ENCODE peak calls at places on chromosomes 11 and 22, in four cellular contexts. S, O, D and X are unnamed samples.

GRCh38 chr11:74212533-74212932 is 41.4 kb downstream of the PPME1 start:
- DNase-seq in S (no peak), D (no peak), O (no peak), X (no peak)

GRCh38 chr22:38881464-38881871 is 9.5 kb upstream of the CBX6 start:
- DNase-seq in S (peak; percentile 59), O (peak; percentile 59), D (peak; percentile 83), X (no peak)

GRCh38 chr22:19463491-19464469 is 15.2 kb downstream of the UFD1 start:
- DNase-seq in S (no peak), D (no peak), O (no peak), X (no peak)

GRCh38 chr11:104728927-104729326 is 169.3 kb downstream of the CASP12 start:
- DNase-seq in D (no peak), S (no peak), O (no peak), X (no peak)

GRCh38 chr11:84628871-84629625 is 998.1 kb downstream of the DLG2 start:
- DNase-seq in D (no peak), S (no peak), O (no peak), X (no peak)

GRCh38 chr11:35276396-35276795 is 137.4 kb downstream of the CD44 start:
- DNase-seq in O (peak; percentile 33), D (no peak), S (peak; percentile 51), X (peak; percentile 40)

GRCh38 chr11:110299006-110299785 is 2.8 kb upstream of the RDX start:
- DNase-seq in O (no peak), D (no peak), S (no peak), X (no peak)

GRCh38 chr11:125166347-125166841 is 1.8 kb downstream of the PKNOX2 start:
- DNase-seq in S (peak; percentile 46), D (peak; percentile 42), O (no peak), X (no peak)

GRCh38 chr11:120532511-120533196 is 21.1 kb downstream of the GRIK4 start:
- DNase-seq in O (no peak), S (no peak), D (no peak), X (no peak)

GRCh38 chr11:109026891-109027489 is 362.1 kb downstream of the DDX10 start:
- DNase-seq in S (no peak), O (no peak), D (no peak), X (no peak)

GRCh38 chr11:103317118-103317517 is 207.9 kb downstream of the DYNC2H1 start:
- DNase-seq in D (no peak), O (no peak), S (no peak), X (no peak)

GRCh38 chr22:17860220-17860965 is 86.1 kb upstream of the BID start:
- DNase-seq in D (no peak), S (no peak), O (no peak), X (no peak)

GRCh38 chr11:3165152-3165705 is at the start of gene OSBPL5:
- DNase-seq in O (peak; percentile 79), S (peak; percentile 75), D (peak; percentile 79), X (peak; percentile 79)

GRCh38 chr11:57324154-57324885 is 432 bp downstream of the TNKS1BP1 start:
- DNase-seq in D (peak; percentile 56), O (peak; percentile 33), S (peak; percentile 57), X (peak; percentile 40)

GRCh38 chr11:82722236-82722635 is 11.4 kb downstream of the FAM181B start:
- DNase-seq in O (no peak), S (no peak), D (no peak), X (no peak)

GRCh38 chr11:64007629-64008282 is 21.5 kb downstream of the OTUB1 start:
- DNase-seq in O (peak; percentile 91), D (peak; percentile 70), S (peak; percentile 83), X (no peak)

GRCh38 chr22:49103314-49104052 is 724.2 kb downstream of the BRD1 start:
- DNase-seq in D (no peak), S (no peak), O (no peak), X (no peak)

GRCh38 chr22:35777335-35777975 is 59.8 kb downstream of the APOL5 start:
- DNase-seq in O (no peak), D (no peak), S (no peak), X (no peak)

GRCh38 chr11:57904369-57904768 is 119.3 kb upstream of the OR9Q1 start:
- DNase-seq in S (no peak), D (no peak), O (no peak), X (no peak)

GRCh38 chr22:50012201-50013181 is at the start of gene IL17REL:
- DNase-seq in D (no peak), S (no peak), O (peak; percentile 55), X (no peak)

GRCh38 chr22:42343136-42343484 is 72.7 kb upstream of the TCF20 start:
- DNase-seq in D (no peak), O (no peak), S (peak; percentile 30), X (no peak)

GRCh38 chr11:124415356-124415923 is 9.2 kb downstream of the OR8B4 start:
- DNase-seq in S (no peak), O (no peak), D (no peak), X (no peak)

GRCh38 chr11:123202155-123202714 is 7.2 kb upstream of the CLMP start:
- DNase-seq in S (no peak), D (peak; percentile 82), O (no peak), X (no peak)

GRCh38 chr22:23591203-23591791 is 11.2 kb upstream of the IGLL1 start:
- DNase-seq in D (no peak), O (peak; percentile 62), S (peak; percentile 77), X (peak; percentile 48)

GRCh38 chr11:119763071-119763715 is 34.2 kb upstream of the NECTIN1 start:
- DNase-seq in D (no peak), O (no peak), S (no peak), X (no peak)

GRCh38 chr11:120020981-120021380 is 116.9 kb downstream of the TRIM29 start:
- DNase-seq in S (no peak), O (no peak), D (no peak), X (no peak)

GRCh38 chr11:59615132-59615636 is 390 bp downstream of the OSBP start:
- DNase-seq in S (peak; percentile 76), O (peak; percentile 72), D (peak; percentile 52), X (no peak)

GRCh38 chr11:59429924-59430516 is 3.8 kb upstream of the OR5A2 start:
- DNase-seq in S (peak; percentile 41), O (no peak), D (no peak), X (no peak)

GRCh38 chr22:48836673-48837340 is 990.9 kb downstream of the BRD1 start:
- DNase-seq in D (no peak), O (no peak), S (no peak), X (no peak)

GRCh38 chr11:35618497-35619029 is 303 bp downstream of the FJX1 start:
- DNase-seq in S (peak; percentile 31), O (no peak), D (peak; percentile 25), X (no peak)

GRCh38 chr11:111933872-111934271 is 3.3 kb upstream of the DIXDC1 start:
- DNase-seq in S (no peak), D (no peak), O (no peak), X (no peak)

GRCh38 chr11:65535102-65535501 is 10.2 kb downstream of the SCYL1 start:
- DNase-seq in S (no peak), O (no peak), D (no peak), X (no peak)

GRCh38 chr11:65562788-65563187 is 4.6 kb upstream of the LTBP3 start:
- DNase-seq in S (no peak), O (no peak), D (no peak), X (no peak)

DNA sequence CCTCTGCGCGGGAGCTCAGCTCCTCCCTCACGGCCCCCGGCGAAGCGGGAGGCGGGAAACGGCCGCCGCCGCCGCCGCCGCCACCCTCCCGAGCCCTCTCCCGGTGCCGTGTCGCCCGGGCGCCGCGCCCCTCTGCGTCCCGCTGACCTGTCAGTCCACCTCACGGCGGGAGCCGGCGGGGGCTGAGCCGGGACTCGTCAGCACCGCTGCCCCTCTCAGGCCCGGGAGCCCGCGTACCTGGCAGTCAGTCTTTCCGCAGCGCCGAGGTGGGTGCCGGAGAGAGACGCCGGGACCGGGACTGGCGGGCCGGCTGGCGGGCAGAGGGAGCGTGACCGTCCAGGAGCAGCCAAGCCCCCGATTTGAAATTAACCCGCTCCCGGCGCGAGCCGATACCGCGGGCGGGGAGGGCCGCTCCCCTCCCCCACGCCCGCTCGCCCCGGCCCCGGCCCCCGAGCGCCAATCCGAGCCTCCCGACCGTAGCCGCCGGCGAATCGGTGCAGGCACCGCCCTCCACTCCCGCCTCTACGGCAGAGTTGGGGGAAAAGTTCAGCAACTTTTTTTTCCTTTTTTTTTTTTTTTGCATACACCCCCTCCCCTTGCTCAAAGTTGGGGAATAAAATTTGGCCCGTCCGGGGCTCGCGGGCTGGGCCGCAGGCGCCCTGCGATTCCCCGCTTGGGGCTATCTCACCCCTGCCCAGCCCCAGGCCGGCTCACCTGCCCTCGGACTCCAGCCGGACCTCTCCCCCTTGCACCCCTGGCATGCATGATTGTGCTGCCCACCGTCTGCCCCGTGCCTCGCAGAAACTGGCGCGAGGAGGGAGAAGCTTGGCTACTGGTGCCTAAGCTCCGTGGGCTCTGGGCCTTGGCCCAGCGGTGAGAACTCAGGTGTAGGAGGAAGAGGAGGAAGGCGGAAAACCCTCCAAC is 777 bp upstream of the E2F8 start:
- DNase-seq in O (no peak), S (peak; percentile 37), D (no peak), X (peak; percentile 58)
- TF ChIP-seq POLR2A in O (no peak), S (no peak), D (no peak), X (peak; percentile 40)

DNA sequence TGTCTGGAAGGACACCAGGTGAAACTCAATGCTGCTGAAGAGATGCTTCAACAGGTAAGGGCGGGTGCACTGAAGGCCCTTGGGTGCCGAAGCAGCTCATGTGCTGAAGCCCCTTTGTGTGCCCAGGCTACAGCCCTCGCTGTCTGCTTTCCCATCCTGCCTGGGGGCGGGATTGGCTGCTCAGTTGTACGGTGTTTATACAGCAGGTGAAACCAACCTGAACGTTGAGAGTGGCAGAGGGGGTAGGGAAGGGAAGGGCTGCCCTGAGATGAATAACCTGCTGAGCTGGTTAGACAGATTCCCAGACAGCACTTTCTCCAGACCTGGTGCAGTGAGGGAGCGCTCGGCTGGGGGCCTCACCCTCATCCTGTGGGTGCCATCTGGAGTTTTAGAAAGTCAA is 75.7 kb downstream of the CYB5R2 start:
- DNase-seq in D (no peak), S (peak; percentile 74), O (peak; percentile 81), X (no peak)
- TF ChIP-seq POLR2A in D (no peak), S (no peak), O (no peak), X (no peak)

GRCh38 chr11:5235364-5236095 is 1.2 kb upstream of the HBD start:
- DNase-seq in S (no peak), D (no peak), O (no peak), X (no peak)

GRCh38 chr11:5232150-5232549 is 2.1 kb downstream of the HBD start:
- DNase-seq in S (no peak), O (no peak), D (no peak), X (no peak)

GRCh38 chr11:5237384-5237783 is 3.1 kb upstream of the HBD start:
- DNase-seq in S (no peak), O (no peak), D (no peak), X (no peak)

GRCh38 chr11:5233268-5233667 is 1.0 kb downstream of the HBD start:
- DNase-seq in S (no peak), D (no peak), O (no peak), X (no peak)

GRCh38 chr11:5234390-5234834 is at the start of gene HBD:
- DNase-seq in D (no peak), O (no peak), S (no peak), X (no peak)
- TF ChIP-seq POLR2A in D (no peak), O (no peak), S (no peak), X (no peak)

GRCh38 chr11:68903631-68904457 is at the start of the genes IGHMBP2 and MRPL21:
- DNase-seq in S (peak; percentile 84), O (peak; percentile 90), D (peak; percentile 77), X (peak; percentile 81)
- TF ChIP-seq POLR2A in S (peak; percentile 14), O (no peak), D (peak; percentile 27), X (peak; percentile 96)

GRCh38 chr11:47592970-47593369 is 1.2 kb downstream of the C1QTNF4 start:
- DNase-seq in D (no peak), O (no peak), S (no peak), X (no peak)
- TF ChIP-seq POLR2A in D (no peak), O (no peak), S (no peak), X (no peak)